ENCODE peak calls at places on chromosomes 2 and 18, in nine cellular contexts. M, T, O, R, W, C, Q, I and X are unnamed samples.

GRCh38 chr2:144519934-144520717 is at the start of gene ZEB2:
- DNase-seq in M (peak), T (no peak), O (peak), R (peak), W (no peak), C (peak), Q (peak), I (no peak), X (no peak)

GRCh38 chr2:199940373-199940772 is 14.9 kb downstream of the TYW5 start:
- DNase-seq in M (no peak), T (no peak), O (no peak), R (peak), W (no peak), C (peak), Q (peak), I (no peak), X (no peak)

GRCh38 chr2:188610050-188610444 is 318.4 kb downstream of the GULP1 start:
- DNase-seq in M (no peak), T (no peak), O (no peak), R (no peak), W (no peak), C (peak), Q (no peak), I (no peak), X (no peak)

GRCh38 chr18:51196811-51197660 is 445 bp downstream of the MEX3C start:
- DNase-seq in M (peak), T (peak), O (peak), R (peak), W (no peak), C (peak), Q (peak), I (peak), X (no peak)

GRCh38 chr18:22385718-22386117 is 32.0 kb downstream of the CTAGE1 start:
- DNase-seq in M (no peak), T (no peak), O (no peak), R (no peak), W (no peak), C (peak), Q (peak), I (no peak), X (no peak)

GRCh38 chr2:190504912-190505311 is 29.6 kb downstream of the NEMP2 start:
- DNase-seq in M (no peak), T (no peak), O (no peak), R (no peak), W (no peak), C (peak), Q (no peak), I (no peak), X (no peak)

GRCh38 chr2:8004250-8004681 is 677.6 kb upstream of the ID2 start:
- DNase-seq in M (no peak), T (no peak), O (no peak), R (no peak), W (no peak), C (peak), Q (peak), I (no peak), X (no peak)

GRCh38 chr2:132256251-132256902 is 94.6 kb upstream of the ANKRD30BL start:
- DNase-seq in M (no peak), T (no peak), O (no peak), R (no peak), W (no peak), C (no peak), Q (no peak), I (no peak), X (no peak)

GRCh38 chr2:152537252-152537651 is 180.0 kb downstream of the PRPF40A start:
- DNase-seq in M (no peak), T (no peak), O (no peak), R (no peak), W (no peak), C (no peak), Q (peak), I (no peak), X (no peak)

GRCh38 chr2:11379558-11379957 is 35.1 kb upstream of the ROCK2 start:
- DNase-seq in M (no peak), T (no peak), O (no peak), R (no peak), W (no peak), C (no peak), Q (peak), I (no peak), X (no peak)

GRCh38 chr2:172813314-172813888 is 77.8 kb downstream of the RAPGEF4 start:
- DNase-seq in M (no peak), T (no peak), O (no peak), R (no peak), W (no peak), C (peak), Q (peak), I (no peak), X (no peak)